ENCODE peak calls at places on chromosomes 6 and 20, in ten cellular contexts. G is neural progenitor cell, X is transverse colon, C is fibroblast of lung, H is cardiac muscle cell, D is stomach, B is mammary epithelial cell, W is tibial nerve, U is HepG2, R is HCT116. V is an unnamed sample. For H3K27me3, the result is how much of the 10 kb centered on the place peaks cover.

GRCh38 chr6:43508481-43509141 is 1.5 kb downstream of the LRRC73 start:
- DNase-seq in G (no peak), X (no peak), C (no peak), H (no peak), D (no peak), B (no peak), W (no peak), U (no peak), R (no peak), V (no peak)

GRCh38 chr20:60937581-60937980 is 314.5 kb upstream of the CDH4 start:
- DNase-seq in G (no peak), X (no peak), C (no peak), H (no peak), D (no peak), B (no peak), W (no peak), U (no peak), R (no peak), V (no peak)

GRCh38 chr6:105317607-105318533 is 85.0 kb downstream of the PREP start:
- DNase-seq in G (peak), X (no peak), C (no peak), H (no peak), D (no peak), B (no peak), W (no peak), U (peak), R (peak), V (no peak)

GRCh38 chr20:35568645-35569044 is 26.8 kb downstream of the ERGIC3 start:
- DNase-seq in G (peak), X (peak), C (no peak), H (no peak), D (no peak), B (peak), W (no peak), U (peak), R (peak), V (no peak)

GRCh38 chr6:53794073-53794719 is 609 bp upstream of the LRRC1 start:
- DNase-seq in G (peak), X (peak), C (peak), H (peak), D (peak), B (peak), W (peak), U (peak), R (peak), V (peak)

GRCh38 chr6:40287296-40287820 is 299.8 kb downstream of the LRFN2 start:
- DNase-seq in G (no peak), X (no peak), C (no peak), H (no peak), D (no peak), B (peak), W (no peak), U (no peak), R (no peak), V (no peak)

GRCh38 chr6:143531720-143532504 is 20.4 kb upstream of the FUCA2 start:
- DNase-seq in G (no peak), X (peak), C (no peak), H (no peak), D (no peak), B (no peak), W (no peak), U (no peak), R (no peak), V (no peak)

GRCh38 chr6:90233994-90234393 is 62.6 kb downstream of the BACH2 start:
- DNase-seq in G (no peak), X (peak), C (no peak), H (no peak), D (no peak), B (no peak), W (no peak), U (no peak), R (no peak), V (peak)

GRCh38 chr6:39225946-39226437 is 3.3 kb downstream of the KCNK5 start:
- DNase-seq in G (no peak), X (no peak), C (no peak), H (no peak), D (no peak), B (no peak), W (no peak), U (no peak), R (no peak), V (peak)

GRCh38 chr20:61560361-61560853 is 308.3 kb downstream of the CDH4 start:
- DNase-seq in G (no peak), X (peak), C (peak), H (peak), D (no peak), B (peak), W (no peak), U (no peak), R (no peak), V (no peak)

GRCh38 chr6:123127807-123128206 is 131.8 kb downstream of the CLVS2 start:
- DNase-seq in G (no peak), X (no peak), C (no peak), H (no peak), D (no peak), B (no peak), W (no peak), U (no peak), R (no peak), V (no peak)

GRCh38 chr20:47740225-47741184 is 44.8 kb downstream of the SULF2 start:
- DNase-seq in G (peak), X (peak), C (no peak), H (peak), D (no peak), B (no peak), W (no peak), U (no peak), R (peak), V (no peak)

GRCh38 chr20:22585786-22586493 is 1.6 kb upstream of the FOXA2 start:
- DNase-seq in G (no peak), X (no peak), C (no peak), H (no peak), D (no peak), B (no peak), W (no peak), U (no peak), R (no peak), V (no peak)

GRCh38 chr6:117494283-117494682 is 11.8 kb downstream of the DCBLD1 start:
- DNase-seq in G (no peak), X (no peak), C (peak), H (peak), D (no peak), B (no peak), W (no peak), U (no peak), R (no peak), V (no peak)

GRCh38 chr6:148580442-148580841 is 166.4 kb upstream of the UST start:
- DNase-seq in G (no peak), X (no peak), C (no peak), H (no peak), D (no peak), B (no peak), W (no peak), U (no peak), R (no peak), V (no peak)

GRCh38 chr6:129903082-129903481 is 42.0 kb upstream of the TMEM244 start:
- DNase-seq in G (no peak), X (no peak), C (no peak), H (no peak), D (no peak), B (no peak), W (no peak), U (no peak), R (no peak), V (no peak)

GRCh38 chr6:11802886-11803595 is 24.4 kb upstream of the ADTRP start:
- DNase-seq in G (no peak), X (peak), C (no peak), H (no peak), D (no peak), B (no peak), W (no peak), U (no peak), R (no peak), V (no peak)

GRCh38 chr20:9458075-9458818 is 56.1 kb upstream of the LAMP5 start:
- DNase-seq in G (peak), X (no peak), C (peak), H (peak), D (peak), B (peak), W (no peak), U (peak), R (peak), V (no peak)

GRCh38 chr6:158158123-158158522 is 9.9 kb downstream of the SERAC1 start:
- DNase-seq in G (no peak), X (no peak), C (no peak), H (no peak), D (no peak), B (no peak), W (no peak), U (no peak), R (no peak), V (no peak)

GRCh38 chr20:63414720-63415417 is 53.7 kb upstream of the CHRNA4 start:
- DNase-seq in G (no peak), X (no peak), C (no peak), H (no peak), D (no peak), B (no peak), W (no peak), U (no peak), R (no peak), V (no peak)
- H3K27me3 ChIP-seq in G (under half), X (under half), C (under half), H (under half), D (under half), B (under half), W (under half), U (half or more), R (under half), V (under half)

DNA sequence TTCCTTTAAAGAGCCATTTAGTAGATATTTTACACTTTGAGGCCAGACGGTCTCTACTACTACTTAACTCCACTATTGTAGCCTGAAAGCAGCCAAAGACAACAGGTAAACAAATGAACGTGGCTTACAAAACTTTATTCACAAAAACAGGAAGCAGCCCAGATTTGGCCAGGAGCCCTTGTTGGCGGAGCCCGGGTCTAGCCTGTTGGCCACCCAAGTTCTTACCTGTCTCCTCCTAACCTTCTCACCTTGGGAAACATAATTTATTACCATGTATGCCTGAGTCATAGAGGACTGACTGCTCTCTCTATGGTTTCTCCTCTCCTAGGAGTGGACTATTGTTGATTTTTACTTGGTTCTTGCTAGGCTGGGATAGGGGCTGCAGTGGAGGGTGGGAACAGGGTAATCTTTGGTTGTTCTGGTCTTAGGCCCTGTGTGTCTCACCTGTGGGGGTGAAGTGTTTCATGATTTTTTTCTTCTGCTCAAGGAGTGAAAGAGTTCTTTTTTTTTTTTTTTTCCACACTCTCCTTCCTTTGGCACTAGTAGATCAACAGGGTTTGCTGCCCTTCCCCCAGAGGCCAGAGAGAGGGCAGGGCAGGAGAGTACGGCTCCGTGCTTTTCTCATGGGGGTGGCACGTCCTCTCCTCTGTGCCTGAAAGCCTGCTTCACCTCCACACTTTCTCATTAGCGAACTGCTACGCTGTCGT is 90.0 kb downstream of the RPP40 start:
- DNase-seq in G (no peak), X (no peak), C (no peak), H (no peak), D (peak), B (peak), W (no peak), U (no peak), R (no peak), V (no peak)
- H3K27ac ChIP-seq in G (no peak), X (no peak), C (no peak), H (peak), D (peak), B (no peak), W (no peak), U (no peak), R (no peak), V (no peak)

GRCh38 chr20:19718880-19719279 is 39.2 kb upstream of the RIN2 start:
- DNase-seq in G (no peak), X (no peak), C (no peak), H (no peak), D (no peak), B (no peak), W (no peak), U (no peak), R (no peak), V (no peak)
- TF ChIP-seq CTCF in G (no peak), X (no peak), C (no peak), H (no peak), D (no peak), B (no peak), W (no peak), U (no peak), R (no peak), V (no peak)

DNA sequence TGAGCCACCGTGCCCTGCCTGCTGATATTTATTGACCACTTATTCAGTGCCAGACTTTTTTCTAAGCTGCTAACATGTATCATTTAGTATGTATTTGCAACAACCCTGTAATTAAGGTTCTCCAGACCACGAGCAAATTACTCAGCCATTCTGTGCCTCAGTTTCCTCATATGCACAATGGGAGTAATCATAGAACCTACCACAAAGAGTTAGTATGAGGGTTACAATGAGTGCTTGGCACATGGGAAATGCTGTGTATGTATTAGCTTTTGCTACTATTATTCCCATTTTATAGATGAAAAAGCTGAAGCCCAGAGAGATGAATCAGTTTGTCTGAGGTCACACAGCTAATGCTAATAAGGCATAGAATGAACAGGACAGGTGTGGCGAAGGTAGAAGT is 20.0 kb upstream of the SLC9A8 start:
- DNase-seq in G (no peak), X (no peak), C (no peak), H (no peak), D (no peak), B (no peak), W (no peak), U (no peak), R (no peak), V (no peak)
- H3K27me3 ChIP-seq in G (under half), X (under half), C (under half), H (under half), D (under half), B (under half), W (under half), U (under half), R (under half), V (under half)